ENCODE peak calls at places on chromosomes 12 and 14, in seven cellular contexts. B, J, A, Y, O, U and H are unnamed samples.
A peak's percentile ranks its signal among the peaks of the same experiment; 100 is the strongest.

GRCh38 chr12:15356831-15357456 is 34.6 kb downstream of the PTPRO start:
- DNase-seq in Y (no peak), J (peak; percentile 80), O (no peak), A (no peak), U (no peak), B (no peak), H (peak; percentile 83)

GRCh38 chr12:67442347-67442841 is 173.2 kb downstream of the CAND1 start:
- DNase-seq in Y (no peak), B (no peak), A (no peak), U (no peak), J (peak; percentile 73), O (no peak), H (no peak)

GRCh38 chr12:59191372-59191771 is 271.1 kb upstream of the LRIG3 start:
- DNase-seq in U (no peak), O (no peak), B (no peak), J (no peak), Y (no peak), A (no peak), H (no peak)

GRCh38 chr12:26614217-26614616 is 218.8 kb downstream of the ITPR2 start:
- DNase-seq in B (peak; percentile 17), O (no peak), U (peak; percentile 53), A (no peak), Y (no peak), J (peak; percentile 4), H (no peak)

GRCh38 chr12:38771871-38772270 is 133.5 kb downstream of the CPNE8 start:
- DNase-seq in B (peak; percentile 42), J (no peak), Y (no peak), U (no peak), O (no peak), A (no peak), H (no peak)

GRCh38 chr12:15050664-15051063 is 77.8 kb downstream of the PDE6H start:
- DNase-seq in A (no peak), B (peak; percentile 68), U (no peak), Y (no peak), O (peak; percentile 26), J (no peak), H (no peak)

GRCh38 chr14:89621791-89622638 is 205.0 kb upstream of the FOXN3 start:
- DNase-seq in B (no peak), A (no peak), Y (no peak), O (no peak), J (no peak), U (no peak), H (no peak)

GRCh38 chr12:57095440-57095839 is 6.5 kb downstream of the NAB2 start:
- DNase-seq in U (no peak), A (no peak), J (no peak), O (no peak), Y (no peak), B (no peak), H (no peak)

GRCh38 chr14:60215520-60216195 is 33.4 kb upstream of the PPM1A start:
- DNase-seq in J (no peak), Y (no peak), U (no peak), A (no peak), B (no peak), O (no peak), H (no peak)

GRCh38 chr12:62372134-62372533 is 94.5 kb upstream of the MON2 start:
- DNase-seq in A (no peak), B (no peak), U (no peak), J (no peak), Y (no peak), O (no peak), H (no peak)

GRCh38 chr12:22978962-22979361 is 354.0 kb downstream of the ETNK1 start:
- DNase-seq in Y (no peak), O (peak; percentile 97), A (no peak), J (no peak), U (no peak), B (no peak), H (no peak)

GRCh38 chr12:68578765-68579164 is 31.9 kb upstream of the RAP1B start:
- DNase-seq in Y (no peak), O (no peak), U (no peak), J (no peak), A (no peak), B (no peak), H (no peak)

GRCh38 chr12:100528471-100529139 is 44.9 kb upstream of the GAS2L3 start:
- DNase-seq in O (no peak), A (no peak), B (no peak), U (no peak), J (no peak), Y (no peak), H (no peak)

GRCh38 chr14:58331111-58331510 is 32.8 kb downstream of the ARID4A start:
- DNase-seq in Y (no peak), A (peak; percentile 48), U (peak; percentile 80), B (peak; percentile 96), O (peak; percentile 96), J (peak; percentile 100), H (peak; percentile 97)

GRCh38 chr14:65035049-65035448 is 48.4 kb downstream of the FNTB start:
- DNase-seq in U (peak; percentile 43), Y (no peak), J (no peak), A (no peak), B (no peak), O (no peak), H (no peak)

GRCh38 chr12:21025656-21026055 is 105.3 kb upstream of the SLCO1B1 start:
- DNase-seq in U (no peak), Y (no peak), J (no peak), B (no peak), O (no peak), A (no peak), H (no peak)

GRCh38 chr12:63844391-63845341 is at the start of gene SRGAP1:
- DNase-seq in A (peak; percentile 7), U (peak; percentile 65), O (peak; percentile 66), Y (no peak), B (peak; percentile 7), J (peak; percentile 66), H (peak; percentile 49)

GRCh38 chr14:61296707-61297502 is 15.8 kb upstream of the TMEM30B start:
- DNase-seq in U (no peak), B (peak; percentile 60), O (peak; percentile 11), A (no peak), Y (no peak), J (peak; percentile 58), H (peak; percentile 50)

GRCh38 chr12:524167-524951 is 64.6 kb downstream of the B4GALNT3 start:
- DNase-seq in Y (no peak), U (no peak), B (no peak), A (no peak), J (no peak), O (no peak), H (no peak)

GRCh38 chr14:87397499-87397898 is 595.5 kb downstream of the GALC start:
- DNase-seq in O (no peak), U (no peak), A (no peak), B (no peak), J (no peak), Y (no peak), H (no peak)

GRCh38 chr12:113649256-113649830 is 177.7 kb upstream of the LHX5 start:
- DNase-seq in U (no peak), J (no peak), B (no peak), Y (no peak), A (no peak), O (no peak), H (no peak)

GRCh38 chr12:57715786-57716185 is 21.9 kb downstream of the OS9 start:
- DNase-seq in B (peak; percentile 4), A (no peak), O (no peak), U (no peak), J (no peak), Y (no peak), H (no peak)

GRCh38 chr12:45407188-45407850 is 191.4 kb downstream of the ANO6 start:
- DNase-seq in A (no peak), U (no peak), Y (no peak), B (no peak), O (peak; percentile 48), J (no peak), H (no peak)

GRCh38 chr14:78972440-78972839 is 802.3 kb downstream of the NRXN3 start:
- DNase-seq in Y (no peak), O (no peak), U (no peak), B (no peak), A (no peak), J (no peak), H (no peak)

GRCh38 chr12:71797506-71797905 is 42.1 kb upstream of the TBC1D15 start:
- DNase-seq in O (no peak), Y (no peak), U (no peak), B (no peak), J (no peak), A (no peak), H (no peak)